ENCODE peak calls at places on chromosomes 12 and 14, in seven cellular contexts. One of them, this sample, is unnamed.

GRCh38 chr12:125734137-125734536 is 668.9 kb downstream of the AACS start:
- DNase-seq in hippocampal formation: no peak
- DNase-seq in omental fat pad: no peak
- DNase-seq in stimulated activated naive CD8-positive, alpha-beta T cell treated with anti-CD3 and anti-CD28 coated beads, Interleukin-15, amount 100 ng/mL, for 72 hours: no peak
- DNase-seq in psoas muscle: no peak
- DNase-seq in hepatocyte: no peak
- DNase-seq in ovary: no peak
- DNase-seq in this sample: no peak

GRCh38 chr14:99246536-99247083 is 25.4 kb downstream of the BCL11B start:
- DNase-seq in stimulated activated naive CD8-positive, alpha-beta T cell treated with anti-CD3 and anti-CD28 coated beads, Interleukin-15, amount 100 ng/mL, for 72 hours: peak
- DNase-seq in psoas muscle: no peak
- DNase-seq in omental fat pad: no peak
- DNase-seq in hippocampal formation: no peak
- DNase-seq in hepatocyte: no peak
- DNase-seq in ovary: no peak
- DNase-seq in this sample: no peak

GRCh38 chr14:42224053-42224888 is 617.6 kb downstream of the LRFN5 start:
- DNase-seq in stimulated activated naive CD8-positive, alpha-beta T cell treated with anti-CD3 and anti-CD28 coated beads, Interleukin-15, amount 100 ng/mL, for 72 hours: peak
- DNase-seq in omental fat pad: peak
- DNase-seq in hepatocyte: peak
- DNase-seq in ovary: peak
- DNase-seq in hippocampal formation: peak
- DNase-seq in psoas muscle: no peak
- DNase-seq in this sample: peak

GRCh38 chr12:120126635-120127005 is 10.1 kb upstream of the RAB35 start:
- DNase-seq in hepatocyte: no peak
- DNase-seq in hippocampal formation: no peak
- DNase-seq in ovary: no peak
- DNase-seq in psoas muscle: no peak
- DNase-seq in stimulated activated naive CD8-positive, alpha-beta T cell treated with anti-CD3 and anti-CD28 coated beads, Interleukin-15, amount 100 ng/mL, for 72 hours: no peak
- DNase-seq in omental fat pad: no peak
- DNase-seq in this sample: no peak

GRCh38 chr12:124451637-124452243 is 115.7 kb downstream of the NCOR2 start:
- DNase-seq in hippocampal formation: no peak
- DNase-seq in hepatocyte: no peak
- DNase-seq in ovary: no peak
- DNase-seq in omental fat pad: no peak
- DNase-seq in stimulated activated naive CD8-positive, alpha-beta T cell treated with anti-CD3 and anti-CD28 coated beads, Interleukin-15, amount 100 ng/mL, for 72 hours: no peak
- DNase-seq in psoas muscle: no peak
- DNase-seq in this sample: no peak

GRCh38 chr12:75585309-75585708 is 73.9 kb upstream of the KRR1 start:
- DNase-seq in hippocampal formation: no peak
- DNase-seq in omental fat pad: no peak
- DNase-seq in stimulated activated naive CD8-positive, alpha-beta T cell treated with anti-CD3 and anti-CD28 coated beads, Interleukin-15, amount 100 ng/mL, for 72 hours: no peak
- DNase-seq in ovary: no peak
- DNase-seq in psoas muscle: no peak
- DNase-seq in hepatocyte: no peak
- DNase-seq in this sample: no peak

GRCh38 chr12:92929957-92930356 is 862 bp upstream of the EEA1 start:
- DNase-seq in stimulated activated naive CD8-positive, alpha-beta T cell treated with anti-CD3 and anti-CD28 coated beads, Interleukin-15, amount 100 ng/mL, for 72 hours: no peak
- DNase-seq in psoas muscle: no peak
- DNase-seq in hippocampal formation: no peak
- DNase-seq in ovary: no peak
- DNase-seq in hepatocyte: no peak
- DNase-seq in omental fat pad: no peak
- DNase-seq in this sample: no peak

GRCh38 chr14:56491299-56492285 is 88.0 kb upstream of the TMEM260 start:
- DNase-seq in hepatocyte: peak
- DNase-seq in stimulated activated naive CD8-positive, alpha-beta T cell treated with anti-CD3 and anti-CD28 coated beads, Interleukin-15, amount 100 ng/mL, for 72 hours: peak
- DNase-seq in omental fat pad: no peak
- DNase-seq in psoas muscle: no peak
- DNase-seq in hippocampal formation: peak
- DNase-seq in ovary: peak
- DNase-seq in this sample: peak

GRCh38 chr14:103100281-103101121 is 6.0 kb downstream of the EXOC3L4 start:
- DNase-seq in stimulated activated naive CD8-positive, alpha-beta T cell treated with anti-CD3 and anti-CD28 coated beads, Interleukin-15, amount 100 ng/mL, for 72 hours: no peak
- DNase-seq in hepatocyte: no peak
- DNase-seq in psoas muscle: no peak
- DNase-seq in omental fat pad: no peak
- DNase-seq in hippocampal formation: no peak
- DNase-seq in ovary: no peak
- DNase-seq in this sample: no peak

This sample was measured in stimulated activated naive B cell treated with anti-CD40 and anti-IgM and Interleukin-4, amounts not matched to agents 10 μg/mL and 1 μg/mL and 100 μg/mL, for 72 hours.